ENCODE peak calls at places on chromosomes 2 and 18, in ten cellular contexts. A is psoas muscle, B is colonic mucosa, S is upper lobe of right lung, P is PC-9, Z is right lobe of liver, F is RWPE1, J is HCT116, E is stomach, T is tibial nerve. W is an unnamed sample.

GRCh38 chr18:26491194-26491816 is 57.0 kb downstream of the KCTD1 start:
- DNase-seq in F (no peak), P (no peak), B (no peak), Z (no peak), A (no peak), S (no peak), T (no peak), J (no peak), E (no peak), W (no peak)

GRCh38 chr2:146246017-146246733 is 1598.7 kb upstream of the ACVR2A start:
- DNase-seq in F (no peak), S (no peak), P (no peak), A (no peak), T (no peak), J (no peak), E (no peak), B (no peak), Z (no peak), W (no peak)

GRCh38 chr2:201854221-201854801 is 48.0 kb downstream of the CDK15 start:
- DNase-seq in B (no peak), A (no peak), J (no peak), F (peak; percentile 73), E (no peak), P (peak; percentile 83), T (no peak), Z (no peak), S (no peak), W (no peak)

GRCh38 chr2:26818255-26818654 is 29.7 kb upstream of the DPYSL5 start:
- DNase-seq in A (no peak), T (no peak), Z (no peak), S (no peak), J (no peak), F (no peak), B (no peak), E (no peak), P (no peak), W (no peak)

GRCh38 chr18:43605224-43605623 is 327.9 kb upstream of the SYT4 start:
- DNase-seq in S (no peak), E (no peak), T (no peak), P (no peak), J (no peak), A (no peak), F (no peak), Z (no peak), B (no peak), W (no peak)

GRCh38 chr2:8432712-8433336 is 249.0 kb upstream of the ID2 start:
- DNase-seq in F (no peak), T (no peak), Z (no peak), P (no peak), S (no peak), J (no peak), E (no peak), B (no peak), A (no peak), W (no peak)

GRCh38 chr2:7011376-7012083 is 94.3 kb downstream of the RNF144A start:
- DNase-seq in E (no peak), F (peak; percentile 20), A (no peak), S (no peak), B (no peak), T (no peak), P (no peak), Z (no peak), J (no peak), W (no peak)

GRCh38 chr2:215314896-215315295 is 3.0 kb downstream of the ATIC start:
- DNase-seq in F (no peak), Z (no peak), S (no peak), A (no peak), B (no peak), E (no peak), T (no peak), J (no peak), P (peak; percentile 90), W (no peak)

GRCh38 chr2:99507964-99508818 is 18.4 kb upstream of the REV1 start:
- DNase-seq in Z (no peak), T (no peak), S (no peak), J (no peak), E (no peak), P (no peak), B (no peak), F (no peak), A (no peak), W (no peak)

GRCh38 chr2:241802421-241802749 is 6.6 kb upstream of the NEU4 start:
- DNase-seq in F (no peak), E (no peak), B (peak; percentile 22), A (peak; percentile 6), T (no peak), Z (no peak), S (no peak), P (no peak), J (no peak), W (peak; percentile 69)

DNA sequence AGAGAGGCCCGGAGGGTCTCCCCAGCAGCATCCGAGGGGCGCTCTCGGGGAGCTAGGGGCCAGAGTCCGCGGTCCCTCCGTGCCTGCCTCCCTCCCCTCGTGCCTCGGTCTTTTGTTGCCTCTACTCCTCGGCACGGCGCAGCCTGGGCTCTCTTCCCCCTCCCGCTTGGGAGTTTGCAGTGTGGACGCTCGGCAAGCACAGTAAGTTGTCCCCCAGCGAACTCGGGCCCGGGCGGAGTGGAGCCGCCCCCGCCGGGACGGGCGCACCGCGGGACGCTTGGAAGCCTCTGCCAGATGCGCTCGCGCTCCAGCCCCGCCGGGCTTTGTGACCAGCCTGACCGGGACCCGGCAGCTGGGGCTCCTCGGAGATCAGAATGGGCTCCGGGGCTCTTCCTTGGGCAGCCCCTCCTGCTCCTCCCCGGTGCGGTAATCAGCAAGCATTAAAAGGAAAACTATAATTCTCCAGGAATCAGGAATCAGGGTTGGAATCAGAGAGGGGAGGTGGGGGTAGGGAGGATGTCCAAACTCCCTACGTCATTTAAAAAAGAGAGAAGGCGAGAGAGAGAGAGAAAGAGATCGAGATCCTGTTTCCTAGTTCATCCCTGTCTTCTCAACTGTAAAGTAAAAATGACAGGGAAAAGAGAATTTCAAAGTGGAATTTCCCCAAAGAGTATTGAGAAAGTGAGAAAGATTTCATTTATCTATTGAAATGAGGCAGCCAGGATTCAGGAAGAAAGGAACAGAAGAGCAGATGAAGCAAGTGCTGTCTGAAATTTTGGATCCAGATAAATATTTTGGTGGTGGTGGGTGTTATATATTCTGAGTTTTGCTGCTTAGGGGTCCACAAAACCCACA is 791 bp upstream of the TMEM200C start:
- DNase-seq in P (no peak), Z (peak; percentile 57), B (no peak), E (no peak), S (peak; percentile 71), A (peak; percentile 34), J (no peak), T (no peak), F (no peak), W (peak; percentile 75)
- TF ChIP-seq CTCF in P (no peak), Z (no peak), B (no peak), E (no peak), S (no peak), A (no peak), J (no peak), T (no peak), F (no peak), W (no peak)

DNA sequence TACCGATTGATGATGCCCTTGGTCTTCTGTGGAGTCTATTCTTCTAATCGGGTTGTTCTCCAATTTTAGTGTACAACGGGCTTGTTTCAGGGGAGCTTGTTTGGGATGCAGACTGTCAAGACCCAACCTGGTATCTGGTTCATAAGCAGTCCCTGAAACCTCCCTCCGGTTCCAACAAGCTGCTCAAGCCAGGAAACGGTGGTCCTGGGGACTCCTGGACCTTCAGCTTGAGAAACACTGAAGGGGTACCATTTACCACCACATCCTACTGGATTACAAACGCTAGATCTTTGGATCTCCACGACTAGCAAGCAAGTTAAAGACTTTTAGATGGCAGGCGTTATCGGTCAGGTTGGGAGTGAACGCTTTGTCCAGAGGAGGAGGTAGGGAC is 2.0 kb downstream of the BCL2 start:
- DNase-seq in T (no peak), J (no peak), F (no peak), A (no peak), P (no peak), Z (no peak), S (no peak), E (no peak), B (no peak), W (no peak)
- H3K27ac ChIP-seq in T (peak overlapping the region; percentile 96), J (no peak overlapping the region), F (no peak overlapping the region), A (peak overlapping the region; percentile 72), P (no peak overlapping the region), Z (no peak overlapping the region), S (no peak overlapping the region), E (peak overlapping the region; percentile 70), B (peak overlapping the region; percentile 62), W (peak overlapping the region; percentile 90)

GRCh38 chr2:178674122-178674521 is 133.1 kb downstream of the TTN start:
- DNase-seq in Z (no peak), S (no peak), F (no peak), P (no peak), E (no peak), B (no peak), J (peak; percentile 3), A (no peak), T (no peak), W (no peak)
- TF ChIP-seq CTCF in Z (no peak), S (no peak), F (no peak), P (peak; percentile 32), E (no peak), B (no peak), J (peak; percentile 40), A (peak; percentile 23), T (no peak), W (no peak)

GRCh38 chr2:160646684-160647444 is 153.3 kb upstream of the RBMS1 start:
- DNase-seq in A (no peak), E (peak; percentile 56), F (peak; percentile 77), J (no peak), B (no peak), S (no peak), P (peak; percentile 82), T (no peak), Z (no peak), W (no peak)
- H3K27ac ChIP-seq in A (no peak overlapping the region), E (no peak overlapping the region), F (peak overlapping the region; percentile 80), J (no peak overlapping the region), B (no peak overlapping the region), S (no peak overlapping the region), P (peak overlapping the region; percentile 26), T (no peak overlapping the region), Z (no peak overlapping the region), W (no peak overlapping the region)

DNA sequence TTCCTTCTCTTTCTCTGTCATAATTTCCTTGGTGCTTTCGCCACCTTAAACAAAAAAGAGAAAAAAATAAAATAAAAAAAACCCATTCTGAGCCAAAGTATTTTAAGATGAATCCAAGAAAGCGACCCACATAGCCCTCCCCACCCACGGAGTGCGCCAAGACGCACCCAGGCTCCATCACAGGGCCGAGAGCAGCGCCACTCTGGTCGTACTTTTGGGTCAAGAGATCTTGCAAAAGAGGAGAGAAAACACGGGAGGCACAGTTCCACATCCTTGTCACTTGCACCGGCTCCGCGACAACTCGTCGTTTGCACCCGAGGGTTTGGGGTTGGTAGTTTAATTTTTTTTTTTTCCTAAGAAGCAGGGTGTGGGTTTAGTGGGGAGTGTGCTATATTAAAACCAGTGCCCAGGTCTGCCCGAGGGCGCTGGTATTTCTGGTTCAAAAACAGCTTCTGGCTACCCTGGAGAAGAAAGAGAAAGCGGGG is 1.7 kb upstream of the SP9 start:
- DNase-seq in P (no peak), B (no peak), F (no peak), T (no peak), Z (no peak), J (no peak), E (no peak), A (no peak), S (no peak), W (no peak)
- TF ChIP-seq CTCF in P (no peak), B (no peak), F (no peak), T (no peak), Z (no peak), J (no peak), E (no peak), A (no peak), S (no peak), W (no peak)

W was measured in coronary artery.